ENCODE peak calls at places on chromosome 15, in five cellular contexts. I, Y, Z, H and W are unnamed samples.

GRCh38 chr15:90750186-90750585 is 33.0 kb downstream of the BLM start:
- DNase-seq in I (no peak), Y (no peak), Z (no peak), H (no peak), W (no peak)

GRCh38 chr15:25706176-25706970 is 156.8 kb downstream of the ATP10A start:
- DNase-seq in I (no peak), Y (no peak), Z (no peak), H (no peak), W (no peak)

GRCh38 chr15:46266691-46267090 is 631.9 kb downstream of the SQOR start:
- DNase-seq in I (peak; percentile 40), Y (no peak), Z (no peak), H (no peak), W (no peak)

GRCh38 chr15:90008607-90009006 is 7.5 kb downstream of the ZNF710 start:
- DNase-seq in I (no peak), Y (no peak), Z (no peak), H (no peak), W (no peak)

GRCh38 chr15:67070150-67070549 is 4.7 kb downstream of the SMAD3 start:
- DNase-seq in I (no peak), Y (no peak), Z (no peak), H (no peak), W (no peak)

GRCh38 chr15:83556068-83556467 is 97.9 kb upstream of the ADAMTSL3 start:
- DNase-seq in I (no peak), Y (no peak), Z (no peak), H (no peak), W (no peak)

GRCh38 chr15:30929064-30929669 is 25.5 kb downstream of the FAN1 start:
- DNase-seq in I (peak; percentile 28), Y (no peak), Z (no peak), H (no peak), W (no peak)

GRCh38 chr15:76626611-76627010 is 278.5 kb downstream of the SCAPER start:
- DNase-seq in I (no peak), Y (no peak), Z (no peak), H (no peak), W (no peak)

GRCh38 chr15:73699249-73700040 is 15.3 kb downstream of the CD276 start:
- DNase-seq in I (no peak), Y (no peak), Z (no peak), H (no peak), W (no peak)

GRCh38 chr15:38905634-38906033 is 341.0 kb upstream of the RASGRP1 start:
- DNase-seq in I (no peak), Y (no peak), Z (no peak), H (no peak), W (no peak)

GRCh38 chr15:92908369-92909057 is 8.4 kb downstream of the CHD2 start:
- DNase-seq in I (no peak), Y (no peak), Z (no peak), H (no peak), W (no peak)

GRCh38 chr15:67000896-67001295 is 64.5 kb upstream of the SMAD3 start:
- DNase-seq in I (no peak), Y (no peak), Z (no peak), H (no peak), W (no peak)

GRCh38 chr15:52780172-52780980 is 9.8 kb downstream of the ONECUT1 start:
- DNase-seq in I (peak; percentile 67), Y (peak; percentile 69), Z (peak; percentile 66), H (peak; percentile 73), W (no peak)

GRCh38 chr15:68566377-68566954 is 12.3 kb upstream of the CORO2B start:
- DNase-seq in I (no peak), Y (no peak), Z (no peak), H (no peak), W (no peak)

GRCh38 chr15:45129651-45130129 is at the start of the genes DUOX1 and DUOXA1:
- DNase-seq in I (no peak), Y (no peak), Z (peak; percentile 85), H (peak; percentile 67), W (no peak)

GRCh38 chr15:45417303-45417950 is 39.1 kb upstream of the GATM start:
- DNase-seq in I (no peak), Y (no peak), Z (no peak), H (no peak), W (no peak)

GRCh38 chr15:89315375-89315929 is 19.2 kb downstream of the POLG start:
- DNase-seq in I (no peak), Y (no peak), Z (no peak), H (no peak), W (no peak)

GRCh38 chr15:48119277-48119676 is 1.5 kb upstream of the SLC24A5 start:
- DNase-seq in I (peak; percentile 33), Y (no peak), Z (no peak), H (no peak), W (no peak)

GRCh38 chr15:61613729-61614128 is 384.6 kb upstream of the RORA start:
- DNase-seq in I (no peak), Y (no peak), Z (no peak), H (no peak), W (no peak)

GRCh38 chr15:70491183-70491621 is 272.2 kb downstream of the UACA start:
- DNase-seq in I (no peak), Y (peak; percentile 33), Z (no peak), H (no peak), W (no peak)

GRCh38 chr15:91892417-91892816 is 38.9 kb downstream of the SLCO3A1 start:
- DNase-seq in I (no peak), Y (no peak), Z (no peak), H (no peak), W (no peak)

GRCh38 chr15:72034351-72034750 is 83.6 kb downstream of the MYO9A start:
- DNase-seq in I (no peak), Y (no peak), Z (no peak), H (no peak), W (no peak)

GRCh38 chr15:33810083-33810595 is 158.2 kb upstream of the CHRM5 start:
- DNase-seq in I (no peak), Y (no peak), Z (no peak), H (no peak), W (no peak)

GRCh38 chr15:68389041-68389930 is 42.7 kb downstream of the ITGA11 start:
- DNase-seq in I (peak; percentile 33), Y (no peak), Z (peak; percentile 9), H (no peak), W (no peak)

GRCh38 chr15:75502360-75502759 is 50.9 kb upstream of the SIN3A start:
- DNase-seq in I (no peak), Y (no peak), Z (no peak), H (no peak), W (no peak)
- H3K36me3 ChIP-seq in I (peaks cover 16% of the 10 kb centered on the region), Y (peaks cover 31% of the 10 kb centered on the region), Z (peaks cover 61% of the 10 kb centered on the region), H (no peaks in the 10 kb centered on the region), W (peaks cover 8% of the 10 kb centered on the region)

DNA sequence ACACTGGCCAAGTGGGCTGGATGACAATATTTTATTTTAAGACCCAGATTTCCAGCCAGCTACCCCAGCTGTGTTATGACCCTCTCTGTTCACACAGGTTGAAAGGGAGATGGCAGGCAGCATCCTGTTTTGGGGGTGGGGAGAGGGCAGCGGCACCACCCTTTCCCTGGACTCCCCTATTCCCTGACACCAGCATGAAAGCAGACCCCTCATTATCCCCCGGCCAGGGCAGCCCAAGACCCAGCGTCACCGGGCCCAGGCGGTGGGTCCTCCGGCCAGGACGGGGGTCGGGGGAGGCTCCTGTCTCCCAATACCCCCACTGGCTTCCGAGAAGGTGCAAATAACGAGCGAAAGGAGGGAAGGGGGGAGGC is 127.6 kb upstream of the MEF2A start:
- DNase-seq in I (no peak), Y (no peak), Z (no peak), H (no peak), W (no peak)
- H3K27ac ChIP-seq in I (no peak overlapping the region), Y (peak overlapping the region; percentile 77), Z (peak overlapping the region; percentile 66), H (no peak overlapping the region), W (peak overlapping the region; percentile 43)

DNA sequence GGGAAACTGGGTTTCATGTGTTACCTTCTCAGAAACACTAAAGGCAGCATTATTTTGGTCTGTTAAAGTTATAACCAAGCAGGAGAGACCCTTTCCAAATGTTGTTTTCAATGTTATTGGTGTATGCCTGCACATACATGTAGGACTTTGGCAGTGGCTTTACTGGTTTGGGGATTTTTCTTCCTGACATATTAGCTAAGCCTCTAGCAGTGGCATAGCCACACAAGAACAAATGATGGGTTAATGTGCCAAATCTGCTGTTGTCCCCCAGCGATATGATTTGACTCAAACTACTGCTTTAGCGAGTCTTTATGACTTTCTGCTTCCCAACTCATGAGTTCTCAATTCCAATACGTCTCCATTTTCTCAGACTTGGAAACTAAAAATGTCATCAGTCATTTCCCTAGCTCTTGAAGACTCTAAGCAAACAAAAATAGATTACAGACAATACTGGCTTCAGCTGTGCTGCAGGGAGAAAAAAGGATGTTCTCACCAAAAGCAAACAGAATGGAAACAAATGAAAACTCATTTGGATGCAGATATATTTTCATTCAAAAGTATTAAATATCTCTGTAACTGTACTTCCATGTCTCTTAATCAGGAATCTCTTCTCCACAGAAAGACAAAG is 29.6 kb downstream of the TPM1 start:
- DNase-seq in I (no peak), Y (no peak), Z (no peak), H (no peak), W (no peak)
- H3K27me3 ChIP-seq in I (no peaks in the 10 kb centered on the region), Y (no peaks in the 10 kb centered on the region), Z (no peaks in the 10 kb centered on the region), H (no peaks in the 10 kb centered on the region), W (no peaks in the 10 kb centered on the region)

DNA sequence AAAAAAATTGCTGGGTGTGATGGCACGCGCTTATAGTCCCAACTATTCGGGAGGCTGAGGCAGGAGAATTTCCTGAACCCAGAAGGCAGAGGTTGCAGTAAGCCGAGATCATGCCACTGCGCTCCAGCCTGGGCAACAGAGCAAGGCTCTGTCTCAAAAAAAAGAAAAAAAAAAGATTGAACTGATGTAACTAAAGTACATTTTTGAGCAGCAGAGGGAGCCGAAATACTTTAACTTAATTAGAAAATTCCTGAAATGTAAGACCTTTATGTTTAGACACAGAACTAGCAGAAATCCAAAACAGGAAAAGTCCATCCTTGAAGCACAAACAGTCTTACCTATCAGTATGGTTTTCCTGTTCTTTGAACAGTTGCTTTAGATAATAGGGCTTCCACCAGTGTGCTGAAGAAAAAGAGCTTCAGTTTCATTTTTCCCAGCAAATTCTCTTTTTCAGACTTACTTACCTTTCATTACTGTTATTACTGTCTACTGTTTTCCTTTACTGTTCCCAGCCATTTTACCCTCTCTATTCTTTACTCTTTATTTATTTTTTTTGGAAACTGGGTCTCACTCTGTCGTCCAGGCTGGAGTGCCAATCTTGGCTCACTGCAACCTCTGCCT is 33.4 kb upstream of the ZNF609 start:
- DNase-seq in I (peak; percentile 67), Y (no peak), Z (no peak), H (peak; percentile 38), W (peak; percentile 14)
- H3K36me3 ChIP-seq in I (peaks cover 18% of the 10 kb centered on the region), Y (peaks cover 16% of the 10 kb centered on the region), Z (peaks cover 93% of the 10 kb centered on the region), H (no peaks in the 10 kb centered on the region), W (peaks cover 4% of the 10 kb centered on the region)